ENCODE peak calls at places on chromosome 12, in four cellular contexts. One of them, this sample, is unnamed.

GRCh38 chr12:130971871-130972588 is 18.3 kb downstream of the ADGRD1 start:
- DNase-seq in NCI-H524: no peak
- DNase-seq in fibroblast of lung: peak
- DNase-seq in aorta: no peak
- DNase-seq in this sample: no peak

GRCh38 chr12:122031342-122032216 is 9.9 kb downstream of the BCL7A start:
- DNase-seq in NCI-H524: no peak
- DNase-seq in fibroblast of lung: no peak
- DNase-seq in aorta: peak
- DNase-seq in this sample: no peak

GRCh38 chr12:28568083-28568482 is 377.8 kb downstream of the CCDC91 start:
- DNase-seq in NCI-H524: no peak
- DNase-seq in fibroblast of lung: peak
- DNase-seq in aorta: no peak
- DNase-seq in this sample: no peak

GRCh38 chr12:104423273-104423672 is 33.5 kb upstream of the CHST11 start:
- DNase-seq in NCI-H524: no peak
- DNase-seq in fibroblast of lung: no peak
- DNase-seq in aorta: no peak
- DNase-seq in this sample: no peak

GRCh38 chr12:88471641-88472040 is 108.6 kb downstream of the KITLG start:
- DNase-seq in NCI-H524: no peak
- DNase-seq in fibroblast of lung: peak
- DNase-seq in aorta: no peak
- DNase-seq in this sample: no peak

GRCh38 chr12:52655720-52656124 is 3.7 kb upstream of the KRT2 start:
- DNase-seq in NCI-H524: no peak
- DNase-seq in fibroblast of lung: no peak
- DNase-seq in aorta: no peak
- DNase-seq in this sample: no peak

GRCh38 chr12:7060353-7060954 is at the start of gene C1S:
- DNase-seq in NCI-H524: no peak
- DNase-seq in fibroblast of lung: peak
- DNase-seq in aorta: peak
- DNase-seq in this sample: no peak

GRCh38 chr12:57609781-57610552 is 1.3 kb upstream of the ARHGEF25 start:
- DNase-seq in NCI-H524: no peak
- DNase-seq in fibroblast of lung: no peak
- DNase-seq in aorta: no peak
- DNase-seq in this sample: no peak

GRCh38 chr12:108360487-108360886 is 21.4 kb upstream of the CMKLR1 start:
- DNase-seq in NCI-H524: no peak
- DNase-seq in fibroblast of lung: no peak
- DNase-seq in aorta: no peak
- DNase-seq in this sample: no peak

GRCh38 chr12:16955083-16955657 is 349.2 kb upstream of the LMO3 start:
- DNase-seq in NCI-H524: no peak
- DNase-seq in fibroblast of lung: no peak
- DNase-seq in aorta: no peak
- DNase-seq in this sample: no peak

GRCh38 chr12:109735825-109736551 is 22.4 kb downstream of the FAM222A start:
- DNase-seq in NCI-H524: no peak
- DNase-seq in fibroblast of lung: no peak
- DNase-seq in aorta: peak
- DNase-seq in this sample: peak

GRCh38 chr12:130847097-130847496 is 8.0 kb upstream of the STX2 start:
- DNase-seq in NCI-H524: no peak
- DNase-seq in fibroblast of lung: no peak
- DNase-seq in aorta: no peak
- DNase-seq in this sample: no peak

GRCh38 chr12:57209916-57210315 is 6.7 kb upstream of the NXPH4 start:
- DNase-seq in NCI-H524: no peak
- DNase-seq in fibroblast of lung: no peak
- DNase-seq in aorta: no peak
- DNase-seq in this sample: no peak

GRCh38 chr12:104784592-104784991 is 173.5 kb downstream of the SLC41A2 start:
- DNase-seq in NCI-H524: no peak
- DNase-seq in fibroblast of lung: no peak
- DNase-seq in aorta: no peak
- DNase-seq in this sample: no peak

GRCh38 chr12:48183876-48184548 is 568 bp downstream of the CCDC184 start:
- DNase-seq in NCI-H524: no peak
- DNase-seq in fibroblast of lung: no peak
- DNase-seq in aorta: no peak
- DNase-seq in this sample: no peak

This sample was measured in RWPE2.